ENCODE peak calls at places on chromosomes 7 and 10, in four cellular contexts. V, C, F and S are unnamed samples.
A peak's percentile ranks its signal among the peaks of the same experiment; 100 is the strongest.

GRCh38 chr10:96719850-96720421 is 378 bp downstream of the PIK3AP1 start:
- DNase-seq in V (peak; percentile 41), C (peak; percentile 50), F (peak; percentile 16), S (peak; percentile 84)

GRCh38 chr7:86295526-86295925 is 348.2 kb upstream of the GRM3 start:
- DNase-seq in V (no peak), C (no peak), F (no peak), S (no peak)

GRCh38 chr10:6300106-6300783 is 97.5 kb downstream of the PFKFB3 start:
- DNase-seq in V (no peak), C (no peak), F (no peak), S (no peak)

GRCh38 chr10:80472234-80473095 is 18.4 kb downstream of the TSPAN14 start:
- DNase-seq in V (no peak), C (no peak), F (no peak), S (no peak)

GRCh38 chr7:129825005-129825553 is 127.7 kb downstream of the UBE2H start:
- DNase-seq in V (peak; percentile 90), C (peak; percentile 95), F (peak; percentile 78), S (peak; percentile 91)

GRCh38 chr7:34622182-34622581 is 35.8 kb upstream of the NPSR1 start:
- DNase-seq in V (no peak), C (no peak), F (no peak), S (no peak)

GRCh38 chr7:333399-333776 is 43.4 kb downstream of the FOXL3 start:
- DNase-seq in V (no peak), C (peak; percentile 62), F (peak; percentile 63), S (no peak)

GRCh38 chr10:6704891-6705290 is 124.8 kb upstream of the PRKCQ start:
- DNase-seq in V (no peak), C (no peak), F (no peak), S (no peak)

GRCh38 chr10:120953897-120954296 is 102.7 kb downstream of the WDR11 start:
- DNase-seq in V (no peak), C (no peak), F (no peak), S (no peak)

GRCh38 chr7:116403265-116403664 is 96.3 kb upstream of the CAV2 start:
- DNase-seq in V (no peak), C (no peak), F (no peak), S (no peak)

GRCh38 chr7:151281686-151282085 is 33.2 kb upstream of the SMARCD3 start:
- DNase-seq in V (no peak), C (no peak), F (no peak), S (no peak)

GRCh38 chr7:77944183-77945182 is 145.9 kb downstream of the PHTF2 start:
- DNase-seq in V (peak; percentile 54), C (no peak), F (no peak), S (no peak)

GRCh38 chr7:3754488-3755365 is 453.7 kb downstream of the SDK1 start:
- DNase-seq in V (no peak), C (peak; percentile 26), F (no peak), S (no peak)

GRCh38 chr10:86111902-86112301 is 254.7 kb downstream of the GRID1 start:
- DNase-seq in V (no peak), C (no peak), F (no peak), S (no peak)

GRCh38 chr7:158391141-158391540 is 196.5 kb downstream of the PTPRN2 start:
- DNase-seq in V (no peak), C (no peak), F (no peak), S (no peak)

GRCh38 chr7:145265180-145265579 is 429.3 kb upstream of the TPK1 start:
- DNase-seq in V (no peak), C (no peak), F (no peak), S (no peak)

GRCh38 chr7:46554688-46555422 is 633.8 kb upstream of the IGFBP3 start:
- DNase-seq in V (no peak), C (no peak), F (no peak), S (no peak)

GRCh38 chr7:128236924-128237586 is 4.0 kb upstream of the LEP start:
- DNase-seq in V (no peak), C (no peak), F (peak; percentile 56), S (no peak)
- TF ChIP-seq FOXJ3 in V (no peak), C (no peak), F (no peak), S (no peak)

GRCh38 chr10:12238821-12239220 is 42.8 kb downstream of the CDC123 start:
- DNase-seq in V (no peak), C (no peak), F (peak; percentile 83), S (no peak)
- TF ChIP-seq FOXJ3 in V (no peak), C (no peak), F (no peak), S (no peak)

GRCh38 chr7:33050425-33051318 is 11.9 kb downstream of the NT5C3A start:
- DNase-seq in V (no peak), C (peak; percentile 51), F (peak; percentile 41), S (no peak)
- TF ChIP-seq FOXJ3 in V (no peak), C (no peak), F (no peak), S (no peak)

GRCh38 chr10:100896876-100897461 is 15.8 kb upstream of the SLF2 start:
- DNase-seq in V (no peak), C (no peak), F (peak; percentile 76), S (no peak)
- TF ChIP-seq FOXJ3 in V (no peak), C (no peak), F (no peak), S (no peak)

DNA sequence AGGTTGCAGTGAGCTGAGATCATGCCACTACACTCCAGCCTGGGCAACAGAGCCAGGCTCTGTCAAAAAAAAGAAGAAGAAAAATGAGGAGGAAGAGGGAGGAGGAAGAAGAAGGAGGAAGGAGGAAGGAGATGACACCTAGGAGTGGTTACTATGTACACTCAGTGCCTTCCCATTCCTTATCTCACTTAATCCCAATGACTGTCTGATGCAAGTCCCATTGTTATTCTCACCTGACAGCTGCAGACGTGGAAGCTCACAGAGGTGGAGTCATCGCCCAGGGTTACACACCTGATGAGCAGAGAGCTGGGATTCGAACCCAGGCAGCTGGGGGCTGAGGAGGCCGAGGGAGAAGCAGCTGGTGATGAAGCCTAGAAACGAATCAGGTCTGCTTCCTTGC is 258.8 kb downstream of the SNX10 start:
- DNase-seq in V (no peak), C (no peak), F (no peak), S (no peak)
- TF ChIP-seq FOXJ3 in V (no peak), C (no peak), F (no peak), S (no peak)

GRCh38 chr10:17835688-17836087 is 26.5 kb downstream of the MRC1 start:
- DNase-seq in V (no peak), C (no peak), F (no peak), S (no peak)
- TF ChIP-seq FOXJ3 in V (no peak), C (no peak), F (no peak), S (no peak)

DNA sequence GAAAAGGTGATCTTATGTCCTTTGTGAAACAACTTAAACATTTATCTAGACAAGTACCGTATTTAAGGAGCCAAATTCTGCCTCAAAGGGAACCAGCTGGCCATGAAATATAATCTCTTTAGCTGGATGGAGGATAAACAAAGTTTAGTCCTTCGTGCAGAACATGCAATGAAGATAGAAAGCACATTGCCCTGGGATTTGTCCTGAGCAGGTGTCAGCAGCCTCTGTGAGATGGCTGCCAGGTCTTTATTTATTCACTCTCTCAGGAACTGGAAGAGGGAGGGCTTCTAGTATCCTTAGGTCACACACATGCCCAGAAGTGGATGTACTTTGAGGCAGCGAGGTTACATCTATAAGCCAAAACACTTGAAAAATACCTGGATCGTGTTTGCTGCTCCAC is 57.4 kb upstream of the CASD1 start:
- DNase-seq in V (no peak), C (no peak), F (no peak), S (no peak)
- TF ChIP-seq FOXJ3 in V (no peak), C (no peak), F (no peak), S (no peak)

DNA sequence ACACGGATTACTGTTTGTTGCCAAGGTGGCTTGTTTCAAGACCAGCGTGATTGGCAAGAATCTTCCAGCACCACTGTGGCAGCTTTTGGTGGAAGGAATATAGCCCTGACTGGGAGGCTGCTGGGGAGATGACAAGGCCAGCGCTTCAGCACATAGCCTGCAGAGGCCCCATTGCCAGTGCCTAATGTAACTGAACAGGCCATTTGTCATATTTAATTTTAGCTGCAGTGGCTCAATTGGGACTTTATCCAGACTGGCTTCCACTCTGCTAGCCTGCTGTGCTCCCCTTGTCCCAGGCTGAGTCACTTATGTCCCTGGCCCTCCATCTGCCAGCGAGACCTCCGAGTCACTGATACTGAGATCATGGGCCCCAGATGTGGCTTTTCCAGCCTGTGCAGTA is 483.1 kb downstream of the GALNT17 start:
- DNase-seq in V (no peak), C (no peak), F (no peak), S (no peak)
- TF ChIP-seq FOXJ3 in V (no peak), C (no peak), F (no peak), S (no peak)